ENCODE peak calls at places on chromosomes 2 and 18, in four cellular contexts. L is IMR-90, V is uterus, M is tibial nerve. C is an unnamed sample.

GRCh38 chr2:36701391-36701795 is 4.9 kb downstream of the VIT start:
- DNase-seq in L (peak; percentile 20), V (no peak), M (no peak), C (no peak)

GRCh38 chr2:119735565-119735964 is 24.2 kb upstream of the PTPN4 start:
- DNase-seq in L (no peak), V (no peak), M (no peak), C (no peak)

GRCh38 chr2:219881851-219882250 is 254.4 kb downstream of the SLC4A3 start:
- DNase-seq in L (no peak), V (no peak), M (no peak), C (no peak)

GRCh38 chr2:176531608-176532007 is 262.4 kb downstream of the MTX2 start:
- DNase-seq in L (no peak), V (no peak), M (no peak), C (no peak)

GRCh38 chr2:62884514-62884913 is 166.1 kb upstream of the OTX1 start:
- DNase-seq in L (peak; percentile 30), V (no peak), M (no peak), C (no peak)

GRCh38 chr2:75260946-75261345 is 61.6 kb upstream of the TACR1 start:
- DNase-seq in L (no peak), V (no peak), M (no peak), C (no peak)

GRCh38 chr2:121860033-121860810 is 104.8 kb downstream of the TSN start:
- DNase-seq in L (peak; percentile 93), V (no peak), M (no peak), C (no peak)

GRCh38 chr2:47767880-47768609 is 14.9 kb upstream of the MSH6 start:
- DNase-seq in L (peak; percentile 30), V (peak; percentile 71), M (peak; percentile 47), C (peak; percentile 66)

GRCh38 chr2:199659207-199659606 is 191.8 kb downstream of the FTCDNL1 start:
- DNase-seq in L (peak; percentile 3), V (peak; percentile 23), M (no peak), C (no peak)

GRCh38 chr2:194003911-194004310 is 1653.1 kb upstream of the SLC39A10 start:
- DNase-seq in L (no peak), V (no peak), M (no peak), C (no peak)

GRCh38 chr2:145431181-145431951 is 911.4 kb upstream of the ZEB2 start:
- DNase-seq in L (no peak), V (no peak), M (no peak), C (peak; percentile 73)

GRCh38 chr2:98804736-98805135 is 73.8 kb upstream of the MGAT4A start:
- DNase-seq in L (no peak), V (no peak), M (no peak), C (no peak)

GRCh38 chr2:199410130-199410529 is 47.6 kb downstream of the SATB2 start:
- DNase-seq in L (peak; percentile 36), V (no peak), M (no peak), C (no peak)

GRCh38 chr2:109438773-109439191 is 175.0 kb downstream of the SEPTIN10 start:
- DNase-seq in L (peak; percentile 86), V (no peak), M (no peak), C (peak; percentile 8)

GRCh38 chr2:1868683-1869141 is 124.4 kb upstream of the PXDN start:
- DNase-seq in L (no peak), V (no peak), M (no peak), C (no peak)

GRCh38 chr2:57598552-57598951 is 448.1 kb upstream of the VRK2 start:
- DNase-seq in L (no peak), V (no peak), M (no peak), C (no peak)

GRCh38 chr2:230893338-230893737 is 28.6 kb downstream of the ITM2C start:
- DNase-seq in L (no peak), V (peak; percentile 6), M (no peak), C (no peak)

DNA sequence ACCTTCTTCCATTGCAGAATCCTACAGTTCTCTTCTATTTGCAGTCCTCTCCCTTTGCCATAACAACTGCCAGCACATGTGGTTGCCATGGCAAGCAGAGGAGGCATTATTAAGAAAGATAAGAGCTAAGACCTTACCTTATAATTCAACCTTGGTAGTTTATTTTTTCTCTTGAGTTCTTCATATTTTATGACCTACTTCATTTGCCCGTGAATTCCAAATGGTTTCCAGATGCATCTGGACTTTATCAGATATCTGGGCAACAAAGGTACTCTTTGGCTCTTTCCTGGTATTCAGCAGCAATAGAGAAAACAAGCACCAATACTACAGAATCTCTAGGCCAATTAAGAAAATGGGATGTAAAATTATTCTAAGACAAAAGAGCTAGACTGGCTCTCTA is 524.0 kb downstream of the CMPK2 start:
- DNase-seq in L (no peak), V (no peak), M (no peak), C (no peak)
- H3K27ac ChIP-seq in L (no peak overlapping the region), V (no peak overlapping the region), M (no peak overlapping the region), C (no peak overlapping the region)

DNA sequence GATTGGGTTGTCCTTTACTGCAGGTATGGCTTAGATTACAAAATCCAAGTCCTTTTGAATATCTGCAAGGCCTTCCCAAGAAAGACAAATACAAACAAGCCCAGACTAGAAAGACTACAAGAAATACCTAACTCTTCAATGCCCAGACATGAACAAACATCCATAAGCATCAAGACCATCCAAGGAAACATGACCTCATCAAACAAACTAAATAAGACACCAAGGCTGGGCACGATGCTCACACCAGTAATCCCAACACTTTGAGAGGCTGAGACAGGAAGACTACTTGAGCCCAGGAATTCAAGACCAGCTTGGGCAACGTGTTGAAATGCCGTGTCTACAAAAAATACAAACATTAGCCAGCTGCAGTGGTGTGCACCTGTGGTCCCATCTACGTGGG is 31.7 kb downstream of the MAP4K3 start:
- DNase-seq in L (no peak), V (no peak), M (no peak), C (no peak)
- H3K4me1 ChIP-seq in L (peaks cover 33% of the 10 kb centered on the region), V (peaks cover 12% of the 10 kb centered on the region), M (peaks cover 22% of the 10 kb centered on the region), C (peaks cover 64% of the 10 kb centered on the region)

GRCh38 chr2:206083602-206084467 is 2.1 kb downstream of the INO80D start:
- DNase-seq in L (no peak), V (no peak), M (no peak), C (no peak)
- TF ChIP-seq POLR2A in L (no peak), V (no peak), M (no peak), C (no peak)

GRCh38 chr2:23916727-23917458 is 10.0 kb downstream of the ATAD2B start:
- DNase-seq in L (no peak), V (no peak), M (no peak), C (no peak)
- H3K27ac ChIP-seq in L (no peak overlapping the region), V (no peak overlapping the region), M (no peak overlapping the region), C (no peak overlapping the region)

GRCh38 chr18:8744038-8744437 is 38.7 kb downstream of the MTCL1 start:
- DNase-seq in L (no peak), V (no peak), M (no peak), C (no peak)
- H3K4me1 ChIP-seq in L (peaks cover 32% of the 10 kb centered on the region), V (no peaks in the 10 kb centered on the region), M (no peaks in the 10 kb centered on the region), C (peaks cover 8% of the 10 kb centered on the region)

C was measured in body of pancreas.